ENCODE peak calls at places on chromosomes 16 and 17, in four cellular contexts. R is cardiac muscle cell; Y is naive thymus-derived CD4-positive, alpha-beta T cell; P is fibroblast of lung. L is an unnamed sample.
A peak's percentile ranks its signal among the peaks of the same experiment; 100 is the strongest.

GRCh38 chr16:31785126-31785525 is 88.5 kb upstream of the ZNF267 start:
- DNase-seq in R (no peak), Y (no peak), P (no peak), L (no peak)

GRCh38 chr16:75011634-75012307 is 12.9 kb downstream of the ZNRF1 start:
- DNase-seq in R (no peak), Y (no peak), P (peak; percentile 94), L (no peak)

GRCh38 chr16:31082368-31083045 is 6.2 kb downstream of the PRSS53 start:
- DNase-seq in R (no peak), Y (no peak), P (no peak), L (peak; percentile 58)

GRCh38 chr16:89122322-89122831 is 28.7 kb downstream of the ACSF3 start:
- DNase-seq in R (no peak), Y (peak; percentile 90), P (no peak), L (no peak)

GRCh38 chr17:9905902-9906301 is 831 bp upstream of the RCVRN start:
- DNase-seq in R (peak; percentile 35), Y (no peak), P (no peak), L (peak; percentile 91)

GRCh38 chr17:63399856-63400255 is 46.2 kb downstream of the CYB561 start:
- DNase-seq in R (no peak), Y (no peak), P (peak; percentile 56), L (no peak)

GRCh38 chr17:80428796-80429195 is 13.8 kb downstream of the ENDOV start:
- DNase-seq in R (no peak), Y (no peak), P (no peak), L (peak; percentile 47)

GRCh38 chr16:1870365-1871082 is 1.4 kb downstream of the MEIOB start:
- DNase-seq in R (no peak), Y (no peak), P (peak; percentile 83), L (no peak)

GRCh38 chr17:81417879-81418709 is 22.8 kb downstream of the BAHCC1 start:
- DNase-seq in R (no peak), Y (no peak), P (no peak), L (no peak)

GRCh38 chr17:4576729-4577322 is 7.5 kb upstream of the SMTNL2 start:
- DNase-seq in R (peak; percentile 86), Y (no peak), P (no peak), L (peak; percentile 93)

GRCh38 chr16:77191259-77191969 is 424 bp downstream of the MON1B start:
- DNase-seq in R (no peak), Y (no peak), P (no peak), L (no peak)

GRCh38 chr16:31477220-31478216 is 5.4 kb upstream of the SLC5A2 start:
- DNase-seq in R (peak; percentile 85), Y (no peak), P (no peak), L (peak; percentile 97)

GRCh38 chr16:82031116-82032084 is 3.7 kb upstream of the HSD17B2 start:
- DNase-seq in R (peak; percentile 49), Y (no peak), P (peak; percentile 70), L (peak; percentile 73)

GRCh38 chr17:2412561-2413021 is 11.7 kb upstream of the MNT start:
- DNase-seq in R (no peak), Y (no peak), P (no peak), L (peak; percentile 76)

GRCh38 chr17:3885970-3886369 is 6.9 kb downstream of the CAMKK1 start:
- DNase-seq in R (no peak), Y (no peak), P (peak; percentile 59), L (no peak)

GRCh38 chr16:19860146-19861030 is 24.3 kb downstream of the GPRC5B start:
- DNase-seq in R (no peak), Y (no peak), P (peak; percentile 96), L (peak; percentile 73)

GRCh38 chr16:50467943-50468748 is 80.0 kb upstream of the NKD1 start:
- DNase-seq in R (peak; percentile 47), Y (peak; percentile 8), P (peak; percentile 28), L (peak; percentile 94)

GRCh38 chr17:77208217-77208808 is 67.5 kb downstream of the SEC14L1 start:
- DNase-seq in R (peak; percentile 92), Y (no peak), P (peak; percentile 42), L (no peak)

GRCh38 chr17:7038025-7038862 is 2.4 kb downstream of the SLC16A13 start:
- DNase-seq in R (no peak), Y (no peak), P (no peak), L (peak; percentile 74)

GRCh38 chr16:70495425-70496182 is 27.8 kb downstream of the COG4 start:
- DNase-seq in R (no peak), Y (no peak), P (no peak), L (no peak)

GRCh38 chr16:24538756-24539294 is 541 bp upstream of the RBBP6 start:
- DNase-seq in R (no peak), Y (no peak), P (no peak), L (no peak)

GRCh38 chr16:25550647-25551046 is 141.1 kb upstream of the HS3ST4 start:
- DNase-seq in R (no peak), Y (no peak), P (no peak), L (no peak)

GRCh38 chr16:78961464-78961863 is 639.1 kb downstream of the MAF start:
- DNase-seq in R (no peak), Y (no peak), P (no peak), L (no peak)

GRCh38 chr17:65278050-65278819 is 141.1 kb downstream of the RGS9 start:
- DNase-seq in R (peak; percentile 86), Y (peak; percentile 10), P (peak; percentile 67), L (peak; percentile 84)

GRCh38 chr16:28211758-28212531 is at the start of gene XPO6:
- DNase-seq in R (peak; percentile 97), Y (peak; percentile 98), P (peak; percentile 84), L (peak; percentile 99)

GRCh38 chr17:41792835-41793748 is 6.6 kb upstream of the JUP start:
- DNase-seq in R (peak; percentile 95), Y (no peak), P (peak; percentile 76), L (peak; percentile 61)

GRCh38 chr17:78013683-78014467 is 55.4 kb downstream of the TNRC6C start:
- DNase-seq in R (peak; percentile 74), Y (peak; percentile 39), P (peak; percentile 58), L (peak; percentile 61)

GRCh38 chr16:2811703-2812471 is 5.2 kb upstream of the PRSS21 start:
- DNase-seq in R (no peak), Y (no peak), P (no peak), L (peak; percentile 39)

GRCh38 chr16:13909872-13910303 is 10.1 kb upstream of the ERCC4 start:
- DNase-seq in R (no peak), Y (no peak), P (peak; percentile 93), L (no peak)

GRCh38 chr16:51615141-51615540 is 464.1 kb upstream of the SALL1 start:
- DNase-seq in R (no peak), Y (no peak), P (no peak), L (peak; percentile 39)

GRCh38 chr17:50758524-50758923 is 8.8 kb downstream of the ANKRD40CL start:
- DNase-seq in R (no peak), Y (no peak), P (no peak), L (no peak)

GRCh38 chr17:56596741-56597494 is 3.4 kb downstream of the NOG start:
- DNase-seq in R (peak; percentile 85), Y (no peak), P (no peak), L (peak; percentile 84)

DNA sequence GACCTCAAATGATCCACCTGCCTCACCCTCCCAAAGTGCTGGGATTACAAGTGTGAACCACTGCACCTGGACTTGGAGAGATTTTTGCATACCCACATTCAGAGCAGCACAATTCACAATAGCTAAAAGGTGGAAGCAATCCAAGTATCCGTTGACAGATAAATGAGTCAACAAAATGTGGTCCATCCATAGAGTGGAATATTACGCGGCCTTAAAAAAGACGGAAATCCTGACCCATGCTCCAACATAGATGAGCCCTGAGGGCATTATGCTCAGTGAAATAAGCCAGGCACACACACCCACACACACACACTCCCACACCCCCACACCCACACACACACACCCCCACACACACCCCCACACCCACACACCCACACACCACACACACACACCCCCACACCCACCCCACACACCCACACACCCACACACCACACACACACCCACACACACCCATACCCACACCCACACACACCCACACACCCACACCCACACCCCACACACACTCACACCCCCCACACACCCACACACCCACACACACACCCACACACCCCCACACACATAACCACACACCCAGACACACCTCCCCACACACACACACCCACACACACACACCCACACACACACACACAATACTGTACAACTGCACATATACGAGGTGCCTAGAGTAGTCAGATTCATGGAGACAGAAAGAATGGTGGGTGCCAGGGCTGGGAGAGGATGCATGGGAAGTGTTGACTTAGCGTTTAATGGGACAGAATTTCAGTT is 124.7 kb downstream of the FOXL1 start:
- DNase-seq in R (no peak), Y (no peak), P (no peak), L (no peak)
- H3K4me3 ChIP-seq in R (no peak overlapping the region), Y (no peak overlapping the region), P (no peak overlapping the region), L (no peak overlapping the region)

DNA sequence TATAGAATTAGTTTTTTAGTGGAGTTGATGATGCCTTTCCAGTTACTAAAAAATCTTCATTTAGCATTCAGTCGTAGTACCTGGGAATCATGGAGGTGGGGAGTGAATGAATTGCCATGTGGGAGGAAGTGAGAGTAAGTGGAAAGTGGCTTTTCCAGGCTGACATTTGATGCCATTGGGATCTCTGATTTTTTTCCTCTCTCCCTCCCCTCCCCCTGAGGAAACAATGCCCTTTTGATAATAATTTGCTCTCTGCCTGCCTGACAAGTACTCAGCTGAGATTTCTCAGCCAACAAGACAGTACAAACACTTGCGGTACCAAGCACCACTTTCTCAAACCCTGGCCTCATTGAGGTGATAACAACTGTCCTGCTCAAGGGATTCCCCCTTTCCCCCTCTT is 2.2 kb downstream of the UBE2Z start:
- DNase-seq in R (no peak), Y (no peak), P (no peak), L (no peak)
- H3K4me3 ChIP-seq in R (no peak overlapping the region), Y (no peak overlapping the region), P (peak overlapping the region; percentile 14), L (no peak overlapping the region)

GRCh38 chr17:74211141-74211928 is 2.0 kb upstream of the TTYH2 start:
- DNase-seq in R (peak; percentile 51), Y (no peak), P (peak; percentile 37), L (peak; percentile 75)

GRCh38 chr17:74212913-74213791 is at the start of gene TTYH2:
- DNase-seq in R (peak; percentile 90), Y (peak; percentile 57), P (peak; percentile 81), L (peak; percentile 96)

GRCh38 chr17:74211929-74212261 is 1.5 kb upstream of the TTYH2 start:
- DNase-seq in R (no peak), Y (no peak), P (no peak), L (no peak)

GRCh38 chr17:74213897-74214386 is 571 bp downstream of the TTYH2 start:
- DNase-seq in R (no peak), Y (no peak), P (no peak), L (peak; percentile 64)

GRCh38 chr17:74212262-74212912 is 984 bp upstream of the TTYH2 start:
- DNase-seq in R (no peak), Y (no peak), P (peak; percentile 40), L (peak; percentile 76)
- H3K4me3 ChIP-seq in R (no peak overlapping the region), Y (peak overlapping the region; percentile 62), P (peak overlapping the region; percentile 52), L (peak overlapping the region; percentile 54)

DNA sequence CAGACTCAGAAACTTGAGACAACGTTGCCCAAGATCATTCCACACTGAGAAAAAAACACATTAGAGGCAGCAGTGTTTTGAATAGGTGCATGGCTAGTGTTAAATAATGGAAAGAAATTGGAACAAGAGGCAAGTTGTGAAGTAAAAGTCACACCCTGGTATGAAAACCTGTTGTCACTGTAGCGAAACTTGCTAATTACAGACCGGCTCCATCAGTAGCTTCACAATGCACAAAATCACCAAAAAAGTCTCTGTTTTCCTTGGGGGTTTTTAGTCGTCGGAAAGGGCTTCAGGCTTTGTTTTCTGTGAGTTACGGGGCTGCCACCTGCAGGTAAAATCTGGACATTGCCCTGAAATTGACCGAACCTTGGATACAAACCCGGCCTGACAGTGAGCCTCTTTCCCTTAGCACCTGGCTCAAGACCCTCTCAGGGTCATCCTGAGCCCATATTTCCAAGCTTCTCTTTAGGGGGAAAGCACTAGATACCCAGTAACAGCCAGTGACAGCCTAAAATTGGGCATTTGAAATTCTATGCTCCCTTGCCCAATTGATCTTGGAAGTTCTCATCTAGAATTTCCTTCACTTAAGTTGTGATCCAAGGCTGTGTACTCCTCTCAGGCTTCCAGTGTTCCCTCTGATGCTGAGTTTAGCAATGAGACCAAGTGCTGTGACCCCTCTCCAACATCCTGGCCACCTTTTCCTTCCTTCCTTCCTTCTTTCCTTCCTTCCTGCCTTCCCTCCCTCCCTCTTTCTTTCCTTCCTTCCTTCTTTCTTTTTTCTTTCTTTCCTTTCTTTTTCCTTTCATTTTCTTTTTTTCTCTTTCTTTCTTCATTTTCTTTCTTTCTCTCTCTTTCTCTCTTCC is 7.2 kb upstream of the GRB2 start:
- DNase-seq in R (peak; percentile 76), Y (peak; percentile 73), P (peak; percentile 48), L (peak; percentile 76)
- H3K4me3 ChIP-seq in R (no peak overlapping the region), Y (peak overlapping the region; percentile 25), P (no peak overlapping the region), L (no peak overlapping the region)